ENCODE peak calls at places on chromosomes 7 and 10, in five cellular contexts. One of them, this sample, is unnamed.

GRCh38 chr10:92181575-92181974 is 109.3 kb downstream of the CPEB3 start:
- DNase-seq in A549: no peak
- DNase-seq in fibroblast of lung: peak
- DNase-seq in astrocyte of the spinal cord: no peak
- DNase-seq in pancreas: no peak
- DNase-seq in this sample: no peak

GRCh38 chr7:20241491-20242261 is 24.5 kb upstream of the MACC1 start:
- DNase-seq in fibroblast of lung: peak
- DNase-seq in A549: no peak
- DNase-seq in pancreas: no peak
- DNase-seq in astrocyte of the spinal cord: peak
- DNase-seq in this sample: peak

GRCh38 chr10:45561952-45562351 is 110.6 kb downstream of the ZFAND4 start:
- DNase-seq in A549: no peak
- DNase-seq in pancreas: no peak
- DNase-seq in fibroblast of lung: no peak
- DNase-seq in astrocyte of the spinal cord: no peak
- DNase-seq in this sample: no peak

GRCh38 chr10:23198610-23198939 is 6.5 kb downstream of the PTF1A start:
- DNase-seq in A549: no peak
- DNase-seq in astrocyte of the spinal cord: no peak
- DNase-seq in pancreas: no peak
- DNase-seq in fibroblast of lung: no peak
- DNase-seq in this sample: no peak

GRCh38 chr10:35739998-35740397 is 97.9 kb upstream of the FZD8 start:
- DNase-seq in pancreas: no peak
- DNase-seq in A549: no peak
- DNase-seq in astrocyte of the spinal cord: peak
- DNase-seq in fibroblast of lung: no peak
- DNase-seq in this sample: no peak

GRCh38 chr7:151993977-151994676 is 31.3 kb upstream of the GALNT11 start:
- DNase-seq in fibroblast of lung: peak
- DNase-seq in pancreas: no peak
- DNase-seq in astrocyte of the spinal cord: no peak
- DNase-seq in A549: no peak
- DNase-seq in this sample: no peak

GRCh38 chr7:97022451-97023306 is 2.0 kb downstream of the DLX5 start:
- DNase-seq in pancreas: no peak
- DNase-seq in astrocyte of the spinal cord: no peak
- DNase-seq in fibroblast of lung: no peak
- DNase-seq in A549: no peak
- DNase-seq in this sample: no peak

GRCh38 chr7:16913643-16914042 is 31.9 kb upstream of the AGR3 start:
- DNase-seq in A549: no peak
- DNase-seq in astrocyte of the spinal cord: no peak
- DNase-seq in pancreas: no peak
- DNase-seq in fibroblast of lung: no peak
- DNase-seq in this sample: no peak

GRCh38 chr10:68647928-68648327 is 73.1 kb upstream of the CCAR1 start:
- DNase-seq in A549: no peak
- DNase-seq in pancreas: no peak
- DNase-seq in fibroblast of lung: peak
- DNase-seq in astrocyte of the spinal cord: peak
- DNase-seq in this sample: peak

GRCh38 chr7:149310113-149310836 is 48.3 kb downstream of the ZNF783 start:
- DNase-seq in pancreas: no peak
- DNase-seq in A549: peak
- DNase-seq in astrocyte of the spinal cord: peak
- DNase-seq in fibroblast of lung: peak
- DNase-seq in this sample: peak

DNA sequence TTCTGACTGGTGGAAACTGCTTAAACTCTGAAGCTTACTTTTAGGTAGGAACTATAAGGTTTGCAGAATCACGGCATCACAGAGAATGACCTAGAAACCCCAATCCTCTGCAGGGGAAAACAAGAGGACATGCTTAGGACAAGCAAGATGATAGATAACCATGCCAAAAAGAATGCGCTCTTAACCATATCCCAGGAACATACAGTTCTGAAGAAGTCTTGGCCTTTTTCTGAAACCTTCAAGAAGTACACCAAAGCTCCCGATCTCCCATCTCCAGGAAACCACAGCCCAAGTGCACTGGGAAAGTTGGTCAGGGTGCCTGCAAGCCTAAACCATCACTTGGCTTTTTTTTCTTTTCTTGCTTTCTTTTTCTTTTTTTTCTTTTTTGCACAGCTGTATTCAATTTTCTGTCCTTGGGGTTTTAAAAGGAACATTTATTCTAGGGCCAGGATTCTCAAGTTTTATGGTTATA is 12.2 kb upstream of the SVIL start:
- DNase-seq in astrocyte of the spinal cord: peak
- DNase-seq in fibroblast of lung: peak
- DNase-seq in A549: no peak
- DNase-seq in pancreas: no peak
- DNase-seq in this sample: no peak
- H3K4me3 ChIP-seq in astrocyte of the spinal cord: no peak
- H3K4me3 ChIP-seq in fibroblast of lung: no peak
- H3K4me3 ChIP-seq in A549: no peak
- H3K4me3 ChIP-seq in pancreas: no peak
- H3K4me3 ChIP-seq in this sample: no peak

GRCh38 chr7:156080596-156080995 is 268.3 kb upstream of the SHH start:
- DNase-seq in A549: no peak
- DNase-seq in astrocyte of the spinal cord: no peak
- DNase-seq in fibroblast of lung: no peak
- DNase-seq in pancreas: no peak
- DNase-seq in this sample: no peak
- TF ChIP-seq CTCF in A549: no peak
- TF ChIP-seq CTCF in astrocyte of the spinal cord: no peak
- TF ChIP-seq CTCF in fibroblast of lung: no peak
- TF ChIP-seq CTCF in pancreas: no peak
- TF ChIP-seq CTCF in this sample: no peak

GRCh38 chr7:101241015-101241363 is 3.4 kb upstream of the CLDN15 start:
- DNase-seq in A549: no peak
- DNase-seq in pancreas: no peak
- DNase-seq in astrocyte of the spinal cord: no peak
- DNase-seq in fibroblast of lung: no peak
- DNase-seq in this sample: no peak

GRCh38 chr7:101243786-101244384 is 996 bp downstream of the FIS1 start:
- DNase-seq in A549: no peak
- DNase-seq in astrocyte of the spinal cord: no peak
- DNase-seq in pancreas: peak
- DNase-seq in fibroblast of lung: peak
- DNase-seq in this sample: no peak

GRCh38 chr7:101244385-101245146 is at the start of gene FIS1:
- DNase-seq in pancreas: peak
- DNase-seq in fibroblast of lung: peak
- DNase-seq in astrocyte of the spinal cord: peak
- DNase-seq in A549: peak
- DNase-seq in this sample: peak

GRCh38 chr7:101248276-101248675 is 3.4 kb upstream of the FIS1 start:
- DNase-seq in pancreas: no peak
- DNase-seq in astrocyte of the spinal cord: no peak
- DNase-seq in fibroblast of lung: no peak
- DNase-seq in A549: peak
- DNase-seq in this sample: no peak

DNA sequence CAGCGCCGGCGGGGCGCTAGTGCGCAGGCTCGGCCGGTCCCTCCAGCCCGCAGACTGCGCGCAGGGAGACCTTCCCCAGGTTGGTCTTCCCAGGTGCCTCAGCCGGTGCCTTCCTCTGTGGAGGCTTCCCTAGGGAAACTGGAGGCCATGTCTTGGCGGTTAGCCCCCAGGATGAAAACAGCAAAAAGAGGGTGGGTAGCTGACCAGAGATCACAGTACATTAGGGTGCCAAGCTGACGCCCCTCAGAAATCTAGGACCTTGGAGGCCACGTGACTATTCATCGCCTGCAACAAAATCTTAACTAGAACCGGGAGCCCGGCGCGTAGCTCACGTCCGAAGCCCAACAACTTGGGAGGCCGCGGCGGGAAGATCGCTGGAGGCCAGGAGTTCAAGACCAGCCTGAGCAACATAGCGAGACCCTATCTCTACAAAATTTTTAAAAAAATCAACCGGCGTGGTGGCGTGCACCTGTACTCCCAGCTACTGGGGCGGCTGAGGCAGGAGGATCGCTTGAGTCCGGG is 327 bp upstream of the FIS1 start:
- DNase-seq in A549: no peak
- DNase-seq in fibroblast of lung: no peak
- DNase-seq in pancreas: peak
- DNase-seq in astrocyte of the spinal cord: no peak
- DNase-seq in this sample: no peak
- H3K4me3 ChIP-seq in A549: peak
- H3K4me3 ChIP-seq in fibroblast of lung: peak
- H3K4me3 ChIP-seq in pancreas: peak
- H3K4me3 ChIP-seq in astrocyte of the spinal cord: peak
- H3K4me3 ChIP-seq in this sample: peak

GRCh38 chr10:73743905-73744689 is at the start of gene SEC24C:
- DNase-seq in A549: peak
- DNase-seq in pancreas: peak
- DNase-seq in fibroblast of lung: peak
- DNase-seq in astrocyte of the spinal cord: peak
- DNase-seq in this sample: peak
- TF ChIP-seq CTCF in A549: no peak
- TF ChIP-seq CTCF in pancreas: no peak
- TF ChIP-seq CTCF in fibroblast of lung: no peak
- TF ChIP-seq CTCF in astrocyte of the spinal cord: no peak
- TF ChIP-seq CTCF in this sample: no peak